ENCODE peak calls at places on chromosomes 2 and 18, in ten cellular contexts. H is GM06990, V is hepatocyte, P is fibroblast of lung, R is fibroblast of the aortic adventitia, K is tibial artery, Q is lower lobe of right lung, G is kidney epithelial cell, B is lower leg skin, E is AG09319. M is an unnamed sample.

GRCh38 chr2:10283106-10284062 is 19.3 kb upstream of the HPCAL1 start:
- DNase-seq in H (no peak), V (peak), P (peak), R (peak), K (no peak), Q (peak), G (peak), B (no peak), E (no peak), M (peak)

GRCh38 chr18:32349728-32350395 is 120.8 kb downstream of the GAREM1 start:
- DNase-seq in H (no peak), V (peak), P (peak), R (peak), K (peak), Q (no peak), G (peak), B (peak), E (peak), M (no peak)

GRCh38 chr18:31101148-31102019 is 837 bp downstream of the DSC2 start:
- DNase-seq in H (peak), V (peak), P (peak), R (no peak), K (peak), Q (peak), G (no peak), B (peak), E (no peak), M (peak)

GRCh38 chr2:225999692-226000091 is 600.2 kb downstream of the NYAP2 start:
- DNase-seq in H (no peak), V (no peak), P (peak), R (peak), K (no peak), Q (no peak), G (no peak), B (no peak), E (no peak), M (no peak)

GRCh38 chr2:44638649-44639048 is 276.9 kb downstream of the CAMKMT start:
- DNase-seq in H (no peak), V (no peak), P (no peak), R (no peak), K (no peak), Q (no peak), G (no peak), B (no peak), E (no peak), M (no peak)

GRCh38 chr2:65913914-65914786 is 481.8 kb upstream of the SPRED2 start:
- DNase-seq in H (no peak), V (no peak), P (no peak), R (no peak), K (no peak), Q (no peak), G (no peak), B (no peak), E (no peak), M (no peak)

GRCh38 chr2:132715986-132716385 is 46.0 kb upstream of the LYPD1 start:
- DNase-seq in H (no peak), V (no peak), P (peak), R (no peak), K (no peak), Q (no peak), G (no peak), B (no peak), E (no peak), M (no peak)

GRCh38 chr2:2836343-2837070 is 505.4 kb upstream of the MYT1L start:
- DNase-seq in H (no peak), V (no peak), P (no peak), R (no peak), K (no peak), Q (no peak), G (no peak), B (no peak), E (no peak), M (no peak)

GRCh38 chr2:150997702-150998480 is 263.8 kb downstream of the RBM43 start:
- DNase-seq in H (no peak), V (no peak), P (no peak), R (peak), K (no peak), Q (no peak), G (no peak), B (no peak), E (peak), M (no peak)

GRCh38 chr2:171563301-171563700 is 41.0 kb downstream of the CYBRD1 start:
- DNase-seq in H (no peak), V (no peak), P (no peak), R (no peak), K (no peak), Q (no peak), G (no peak), B (no peak), E (no peak), M (no peak)

GRCh38 chr2:57182941-57183340 is 863.7 kb upstream of the VRK2 start:
- DNase-seq in H (no peak), V (no peak), P (peak), R (peak), K (no peak), Q (no peak), G (no peak), B (no peak), E (no peak), M (no peak)

GRCh38 chr2:108270768-108271506 is 17.8 kb upstream of the SULT1C2 start:
- DNase-seq in H (no peak), V (peak), P (no peak), R (no peak), K (no peak), Q (no peak), G (no peak), B (no peak), E (no peak), M (no peak)

GRCh38 chr2:96963316-96963715 is 23.1 kb downstream of the FAM178B start:
- DNase-seq in H (no peak), V (no peak), P (no peak), R (no peak), K (no peak), Q (no peak), G (no peak), B (no peak), E (no peak), M (no peak)

DNA sequence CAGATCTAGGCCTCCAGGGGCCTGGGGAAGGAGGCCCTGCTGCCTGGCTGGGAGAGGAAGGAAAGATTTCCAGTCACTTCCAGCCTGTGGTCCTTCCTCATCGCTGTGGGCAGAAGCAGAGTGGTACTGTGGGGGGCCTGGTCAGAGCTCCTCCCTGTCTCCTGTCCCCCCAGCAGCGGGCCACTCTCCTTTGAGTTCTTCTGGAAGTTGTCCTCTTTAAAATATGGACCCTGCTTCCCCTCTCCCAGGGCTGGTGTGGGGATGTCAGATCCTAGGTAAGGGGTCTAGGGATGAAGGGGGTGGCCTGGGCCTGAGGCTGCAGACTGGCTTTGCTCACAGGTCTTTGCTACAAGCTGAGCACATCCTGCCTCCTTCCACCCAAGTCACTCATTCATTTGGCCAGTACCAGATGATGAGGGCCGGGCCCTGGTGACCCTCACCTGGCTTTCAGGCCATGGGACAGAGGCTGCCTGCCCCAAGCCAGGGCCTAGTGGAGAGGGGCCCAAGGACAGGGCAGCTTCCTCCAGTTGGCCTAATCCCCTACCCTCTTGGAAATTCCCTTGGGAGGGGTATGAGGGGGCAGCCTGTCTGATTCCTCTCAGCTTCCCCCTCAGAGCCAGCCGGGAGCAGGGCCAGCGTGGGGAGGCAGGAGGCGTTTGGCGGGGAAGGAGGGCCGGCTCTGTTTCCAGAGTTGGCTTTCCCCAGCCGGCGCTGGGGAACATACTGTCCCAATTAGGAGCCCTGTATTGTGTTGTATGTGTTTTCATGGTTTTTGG is 231.9 kb downstream of the DYSF start:
- DNase-seq in H (no peak), V (peak), P (no peak), R (no peak), K (peak), Q (no peak), G (no peak), B (no peak), E (no peak), M (peak)
- TF ChIP-seq CTCF in H (no peak), V (no peak), P (no peak), R (no peak), K (no peak), Q (no peak), G (no peak), B (no peak), E (no peak), M (no peak)

GRCh38 chr2:39549718-39550464 is 112.8 kb upstream of the MAP4K3 start:
- DNase-seq in H (no peak), V (no peak), P (no peak), R (no peak), K (no peak), Q (no peak), G (no peak), B (no peak), E (no peak), M (no peak)
- TF ChIP-seq CTCF in H (no peak), V (no peak), P (no peak), R (no peak), K (no peak), Q (no peak), G (no peak), B (no peak), E (no peak), M (no peak)

GRCh38 chr2:146734791-146735190 is 1110.0 kb upstream of the ACVR2A start:
- DNase-seq in H (no peak), V (no peak), P (no peak), R (no peak), K (no peak), Q (no peak), G (no peak), B (no peak), E (no peak), M (no peak)

GRCh38 chr2:146730882-146731281 is 1113.9 kb upstream of the ACVR2A start:
- DNase-seq in H (no peak), V (no peak), P (peak), R (peak), K (no peak), Q (no peak), G (no peak), B (no peak), E (no peak), M (no peak)

GRCh38 chr2:146734042-146734715 is 1110.7 kb upstream of the ACVR2A start:
- DNase-seq in H (peak), V (peak), P (peak), R (peak), K (no peak), Q (no peak), G (no peak), B (no peak), E (peak), M (no peak)
- TF ChIP-seq CTCF in H (peak), V (peak), P (peak), R (peak), K (peak), Q (peak), G (peak), B (no peak), E (peak), M (peak)

GRCh38 chr2:23954325-23955014 is 14.2 kb downstream of the UBXN2A start:
- DNase-seq in H (no peak), V (no peak), P (no peak), R (peak), K (no peak), Q (no peak), G (no peak), B (no peak), E (no peak), M (no peak)
- TF ChIP-seq CTCF in H (no peak), V (no peak), P (peak), R (peak), K (no peak), Q (no peak), G (no peak), B (no peak), E (peak), M (no peak)

GRCh38 chr2:69299772-69300516 is 87.1 kb downstream of the GFPT1 start:
- DNase-seq in H (no peak), V (no peak), P (no peak), R (no peak), K (no peak), Q (no peak), G (no peak), B (no peak), E (no peak), M (no peak)

GRCh38 chr2:69296421-69296820 is 90.6 kb downstream of the GFPT1 start:
- DNase-seq in H (no peak), V (no peak), P (no peak), R (no peak), K (no peak), Q (no peak), G (no peak), B (no peak), E (no peak), M (no peak)

GRCh38 chr2:69297216-69297615 is 89.8 kb downstream of the GFPT1 start:
- DNase-seq in H (no peak), V (no peak), P (no peak), R (no peak), K (no peak), Q (no peak), G (no peak), B (no peak), E (no peak), M (no peak)

GRCh38 chr2:69298862-69299261 is 88.2 kb downstream of the GFPT1 start:
- DNase-seq in H (no peak), V (peak), P (peak), R (peak), K (no peak), Q (no peak), G (no peak), B (no peak), E (no peak), M (no peak)

GRCh38 chr2:69298261-69298660 is 88.8 kb downstream of the GFPT1 start:
- DNase-seq in H (no peak), V (no peak), P (peak), R (peak), K (peak), Q (no peak), G (peak), B (peak), E (peak), M (no peak)
- TF ChIP-seq CTCF in H (no peak), V (no peak), P (no peak), R (peak), K (no peak), Q (no peak), G (no peak), B (no peak), E (no peak), M (no peak)

GRCh38 chr2:48568551-48568950 is 38.6 kb downstream of the STON1 start:
- DNase-seq in H (no peak), V (no peak), P (no peak), R (no peak), K (no peak), Q (no peak), G (no peak), B (no peak), E (no peak), M (no peak)

GRCh38 chr2:48562281-48562680 is 32.3 kb downstream of the STON1 start:
- DNase-seq in H (no peak), V (no peak), P (no peak), R (no peak), K (no peak), Q (no peak), G (no peak), B (no peak), E (no peak), M (no peak)

GRCh38 chr2:48569433-48569832 is 39.5 kb downstream of the STON1 start:
- DNase-seq in H (no peak), V (no peak), P (peak), R (no peak), K (no peak), Q (no peak), G (no peak), B (no peak), E (no peak), M (no peak)

GRCh38 chr2:48567671-48568070 is 37.7 kb downstream of the STON1 start:
- DNase-seq in H (no peak), V (no peak), P (peak), R (peak), K (no peak), Q (no peak), G (no peak), B (no peak), E (no peak), M (no peak)

GRCh38 chr2:48566582-48566981 is 36.6 kb downstream of the STON1 start:
- DNase-seq in H (no peak), V (peak), P (peak), R (peak), K (no peak), Q (no peak), G (no peak), B (no peak), E (no peak), M (no peak)
- TF ChIP-seq CTCF in H (peak), V (peak), P (peak), R (peak), K (peak), Q (peak), G (peak), B (no peak), E (peak), M (peak)

M was measured in dorsolateral prefrontal cortex.